ENCODE peak calls at places on chromosomes 12 and 14, in five cellular contexts. W, P, D, L and X are unnamed samples.

GRCh38 chr12:128810182-128811127 is 13.3 kb downstream of the SLC15A4 start:
- DNase-seq in P (no peak), W (no peak), L (no peak), D (no peak), X (peak)

GRCh38 chr14:100078997-100079561 is 13.9 kb downstream of the EVL start:
- DNase-seq in P (no peak), W (peak), D (no peak), L (no peak), X (peak)

GRCh38 chr12:12198124-12198523 is 68.7 kb downstream of the LRP6 start:
- DNase-seq in D (no peak), L (no peak), W (no peak), P (no peak), X (no peak)

GRCh38 chr12:121860257-121860656 is 1.6 kb upstream of the HPD start:
- DNase-seq in W (no peak), P (no peak), L (no peak), D (no peak), X (no peak)

GRCh38 chr12:31524791-31525495 is 66.0 kb downstream of the DENND5B start:
- DNase-seq in P (peak), W (no peak), D (no peak), L (no peak), X (no peak)

GRCh38 chr14:103220134-103220981 is 97.1 kb downstream of the TNFAIP2 start:
- DNase-seq in W (no peak), L (peak), P (no peak), D (no peak), X (no peak)

GRCh38 chr12:43348221-43348620 is 203.8 kb downstream of the ADAMTS20 start:
- DNase-seq in D (no peak), W (no peak), P (no peak), L (no peak), X (no peak)

GRCh38 chr14:73759183-73759713 is 45.1 kb upstream of the PNMA1 start:
- DNase-seq in P (no peak), L (peak), D (peak), W (peak), X (peak)

GRCh38 chr12:109760031-109760929 is 46.7 kb downstream of the FAM222A start:
- DNase-seq in L (peak), W (no peak), P (no peak), D (peak), X (peak)

GRCh38 chr14:61524211-61524806 is 171.0 kb upstream of the HIF1A start:
- DNase-seq in L (no peak), D (no peak), P (peak), W (no peak), X (no peak)

GRCh38 chr14:100824946-100825690 is 800 bp upstream of the MEG3 start:
- DNase-seq in P (no peak), D (no peak), L (no peak), W (no peak), X (no peak)

GRCh38 chr12:95959107-95959506 is 16.0 kb downstream of the AMDHD1 start:
- DNase-seq in D (no peak), P (no peak), L (no peak), W (no peak), X (no peak)

GRCh38 chr14:90577661-90578282 is 180.9 kb downstream of the CALM1 start:
- DNase-seq in W (peak), L (no peak), D (no peak), P (no peak), X (no peak)

GRCh38 chr12:121712462-121713256 is at the start of gene TMEM120B:
- DNase-seq in D (peak), W (peak), P (peak), L (peak), X (peak)

GRCh38 chr14:51310453-51311074 is 70.5 kb downstream of the TMX1 start:
- DNase-seq in W (no peak), D (no peak), L (no peak), P (no peak), X (no peak)

GRCh38 chr14:100336618-100337530 is 13.7 kb downstream of the SLC25A47 start:
- DNase-seq in D (peak), W (no peak), L (no peak), P (no peak), X (peak)

GRCh38 chr12:104792570-104792969 is 165.5 kb downstream of the SLC41A2 start:
- DNase-seq in W (no peak), L (no peak), P (peak), D (no peak), X (no peak)

GRCh38 chr12:99390707-99391106 is 256.8 kb upstream of the GARIN6 start:
- DNase-seq in P (no peak), L (peak), W (no peak), D (no peak), X (no peak)

GRCh38 chr14:97532052-97532451 is 734.9 kb downstream of the VRK1 start:
- DNase-seq in D (no peak), P (no peak), W (no peak), L (no peak), X (no peak)

GRCh38 chr12:19158909-19159308 is 29.4 kb downstream of the PLEKHA5 start:
- DNase-seq in L (no peak), P (no peak), D (no peak), W (no peak), X (no peak)

GRCh38 chr14:65745396-65746190 is 333.1 kb downstream of the FUT8 start:
- DNase-seq in P (no peak), L (no peak), W (no peak), D (no peak), X (no peak)

GRCh38 chr14:82447586-82447985 is 913.9 kb upstream of the SEL1L start:
- DNase-seq in L (peak), D (no peak), W (no peak), P (no peak), X (no peak)

GRCh38 chr12:2580821-2581220 is 213.9 kb upstream of the FKBP4 start:
- DNase-seq in W (no peak), D (no peak), L (no peak), P (no peak), X (no peak)

GRCh38 chr14:20723458-20723857 is 22.2 kb upstream of the EDDM3A start:
- DNase-seq in W (no peak), L (no peak), P (no peak), D (no peak), X (no peak)

GRCh38 chr14:102781063-102781462 is 3.8 kb downstream of the TRAF3 start:
- DNase-seq in L (no peak), D (no peak), P (no peak), W (no peak), X (no peak)

GRCh38 chr12:3777206-3777809 is 24.4 kb upstream of the CRACR2A start:
- DNase-seq in W (peak), D (no peak), P (peak), L (peak), X (no peak)

GRCh38 chr12:105466231-105466900 is 135.9 kb downstream of the C12orf75 start:
- DNase-seq in W (no peak), D (no peak), P (peak), L (no peak), X (no peak)

GRCh38 chr12:108511633-108512540 is 3.2 kb upstream of the FICD start:
- DNase-seq in D (no peak), L (peak), W (peak), P (peak), X (peak)

GRCh38 chr12:118055144-118055557 is 5.8 kb downstream of the WSB2 start:
- DNase-seq in L (peak), W (peak), D (no peak), P (peak), X (peak)

GRCh38 chr12:101939856-101940265 is 62.5 kb downstream of the DRAM1 start:
- DNase-seq in L (peak), P (peak), D (no peak), W (peak), X (peak)

GRCh38 chr12:2244013-2244861 is 191.4 kb downstream of the CACNA1C start:
- DNase-seq in D (peak), P (peak), L (peak), W (no peak), X (no peak)

GRCh38 chr12:103561174-103561573 is 25.9 kb upstream of the STAB2 start:
- DNase-seq in L (no peak), W (no peak), D (no peak), P (peak), X (no peak)

GRCh38 chr14:87149583-87150354 is 843.2 kb downstream of the GALC start:
- DNase-seq in W (no peak), L (no peak), D (no peak), P (peak), X (no peak)

GRCh38 chr12:53235742-53236442 is 3.9 kb upstream of the RARG start:
- DNase-seq in D (no peak), W (peak), P (no peak), L (no peak), X (no peak)

GRCh38 chr12:69007166-69007857 is 74.3 kb upstream of the CPM start:
- DNase-seq in W (no peak), P (peak), D (no peak), L (no peak), X (peak)

GRCh38 chr12:100992194-100992593 is 197.6 kb downstream of the ANO4 start:
- DNase-seq in L (no peak), W (no peak), D (no peak), P (no peak), X (no peak)

GRCh38 chr14:90388437-90388836 is 8.4 kb upstream of the CALM1 start:
- DNase-seq in W (no peak), P (peak), L (peak), D (no peak), X (peak)

GRCh38 chr14:97833291-97833690 is 1036.1 kb downstream of the VRK1 start:
- DNase-seq in W (no peak), L (no peak), P (no peak), D (no peak), X (no peak)